ENCODE peak calls at places on chromosome 18, in five cellular contexts. W is nephron progenitor cell, V is GM12864, Y is ELR, R is ELF-1. C is an unnamed sample.

GRCh38 chr18:73756256-73757091 is 391.2 kb downstream of the FBXO15 start:
- DNase-seq in Y (no peak), W (no peak), V (no peak), R (no peak), C (no peak)

GRCh38 chr18:69617888-69618287 is 217.2 kb downstream of the DOK6 start:
- DNase-seq in Y (no peak), R (no peak), V (no peak), W (no peak), C (no peak)

GRCh38 chr18:77762632-77763031 is 513.0 kb downstream of the GALR1 start:
- DNase-seq in R (peak), W (no peak), V (no peak), Y (no peak), C (no peak)

GRCh38 chr18:49797995-49798394 is 15.3 kb downstream of the ACAA2 start:
- DNase-seq in W (no peak), R (no peak), V (no peak), Y (no peak), C (no peak)

GRCh38 chr18:71371951-71372605 is 1083.2 kb downstream of the SOCS6 start:
- DNase-seq in V (no peak), Y (no peak), R (no peak), W (no peak), C (no peak)

GRCh38 chr18:58871514-58872490 is 7.1 kb downstream of the ZNF532 start:
- DNase-seq in R (no peak), W (no peak), V (no peak), Y (peak), C (no peak)

GRCh38 chr18:75221902-75222301 is 11.3 kb downstream of the TSHZ1 start:
- DNase-seq in Y (peak), R (no peak), W (no peak), V (no peak), C (no peak)

GRCh38 chr18:32919799-32920198 is 147.0 kb upstream of the KLHL14 start:
- DNase-seq in Y (peak), V (peak), R (peak), W (peak), C (peak)